ENCODE peak calls at places on chromosomes 13 and 19, in nine cellular contexts. One of them, this sample, is unnamed.

GRCh38 chr19:57334191-57334590 is 13.9 kb downstream of the ZNF543 start:
- DNase-seq in esophagus muscularis mucosa: no peak
- DNase-seq in SK-N-SH: no peak
- DNase-seq in tibial nerve: no peak
- DNase-seq in transverse colon: no peak
- DNase-seq in sigmoid colon: no peak
- DNase-seq in ovary: no peak
- DNase-seq in suprapubic skin: no peak
- DNase-seq in A549: no peak
- DNase-seq in this sample: no peak

GRCh38 chr19:44662686-44663085 is 8.6 kb upstream of the CEACAM19 start:
- DNase-seq in esophagus muscularis mucosa: no peak
- DNase-seq in sigmoid colon: no peak
- DNase-seq in A549: no peak
- DNase-seq in SK-N-SH: no peak
- DNase-seq in ovary: no peak
- DNase-seq in suprapubic skin: no peak
- DNase-seq in transverse colon: no peak
- DNase-seq in tibial nerve: no peak
- DNase-seq in this sample: no peak

GRCh38 chr19:11286312-11286974 is 9.5 kb upstream of the TSPAN16 start:
- DNase-seq in SK-N-SH: no peak
- DNase-seq in suprapubic skin: no peak
- DNase-seq in tibial nerve: no peak
- DNase-seq in transverse colon: no peak
- DNase-seq in A549: no peak
- DNase-seq in sigmoid colon: no peak
- DNase-seq in ovary: no peak
- DNase-seq in esophagus muscularis mucosa: no peak
- DNase-seq in this sample: no peak

GRCh38 chr13:52846567-52847321 is 1.7 kb downstream of the PCDH8 start:
- DNase-seq in A549: no peak
- DNase-seq in tibial nerve: peak; percentile 23
- DNase-seq in sigmoid colon: no peak
- DNase-seq in transverse colon: peak; percentile 54
- DNase-seq in ovary: peak; percentile 27
- DNase-seq in suprapubic skin: no peak
- DNase-seq in SK-N-SH: peak; percentile 75
- DNase-seq in esophagus muscularis mucosa: no peak
- DNase-seq in this sample: no peak

GRCh38 chr19:16285769-16286564 is 38.7 kb upstream of the KLF2 start:
- DNase-seq in suprapubic skin: no peak
- DNase-seq in tibial nerve: no peak
- DNase-seq in transverse colon: no peak
- DNase-seq in esophagus muscularis mucosa: no peak
- DNase-seq in SK-N-SH: no peak
- DNase-seq in ovary: peak; percentile 53
- DNase-seq in sigmoid colon: no peak
- DNase-seq in A549: no peak
- DNase-seq in this sample: no peak

GRCh38 chr19:8585894-8586750 is 8.9 kb upstream of the MYO1F start:
- DNase-seq in A549: peak; percentile 61
- DNase-seq in sigmoid colon: no peak
- DNase-seq in ovary: no peak
- DNase-seq in tibial nerve: no peak
- DNase-seq in transverse colon: peak; percentile 66
- DNase-seq in suprapubic skin: no peak
- DNase-seq in esophagus muscularis mucosa: no peak
- DNase-seq in SK-N-SH: peak; percentile 59
- DNase-seq in this sample: peak; percentile 61

GRCh38 chr13:28161370-28161769 is 23.0 kb downstream of the PAN3 start:
- DNase-seq in tibial nerve: no peak
- DNase-seq in esophagus muscularis mucosa: no peak
- DNase-seq in ovary: no peak
- DNase-seq in A549: no peak
- DNase-seq in suprapubic skin: no peak
- DNase-seq in sigmoid colon: no peak
- DNase-seq in transverse colon: peak; percentile 24
- DNase-seq in SK-N-SH: no peak
- DNase-seq in this sample: no peak

GRCh38 chr13:25493930-25494707 is 122.3 kb downstream of the ATP8A2 start:
- DNase-seq in tibial nerve: no peak
- DNase-seq in SK-N-SH: no peak
- DNase-seq in A549: no peak
- DNase-seq in suprapubic skin: no peak
- DNase-seq in transverse colon: no peak
- DNase-seq in ovary: no peak
- DNase-seq in sigmoid colon: no peak
- DNase-seq in esophagus muscularis mucosa: peak; percentile 60
- DNase-seq in this sample: no peak

GRCh38 chr19:39483141-39483540 is 2.5 kb downstream of the TIMM50 start:
- DNase-seq in SK-N-SH: no peak
- DNase-seq in A549: no peak
- DNase-seq in ovary: no peak
- DNase-seq in esophagus muscularis mucosa: no peak
- DNase-seq in tibial nerve: no peak
- DNase-seq in suprapubic skin: no peak
- DNase-seq in transverse colon: no peak
- DNase-seq in sigmoid colon: no peak
- DNase-seq in this sample: no peak

GRCh38 chr19:39481229-39481545 is 549 bp downstream of the TIMM50 start:
- DNase-seq in SK-N-SH: no peak
- DNase-seq in suprapubic skin: no peak
- DNase-seq in transverse colon: no peak
- DNase-seq in tibial nerve: no peak
- DNase-seq in A549: no peak
- DNase-seq in ovary: no peak
- DNase-seq in sigmoid colon: no peak
- DNase-seq in esophagus muscularis mucosa: no peak
- DNase-seq in this sample: no peak

GRCh38 chr19:39480337-39481228 is at the start of gene TIMM50:
- DNase-seq in A549: peak; percentile 97
- DNase-seq in tibial nerve: peak; percentile 98
- DNase-seq in suprapubic skin: peak; percentile 99
- DNase-seq in esophagus muscularis mucosa: peak; percentile 99
- DNase-seq in transverse colon: peak; percentile 98
- DNase-seq in SK-N-SH: peak; percentile 96
- DNase-seq in sigmoid colon: peak; percentile 97
- DNase-seq in ovary: peak; percentile 97
- DNase-seq in this sample: peak; percentile 97

GRCh38 chr19:39481676-39482075 is 1.0 kb downstream of the TIMM50 start:
- DNase-seq in A549: no peak
- DNase-seq in SK-N-SH: no peak
- DNase-seq in sigmoid colon: no peak
- DNase-seq in esophagus muscularis mucosa: no peak
- DNase-seq in tibial nerve: no peak
- DNase-seq in suprapubic skin: no peak
- DNase-seq in ovary: no peak
- DNase-seq in transverse colon: no peak
- DNase-seq in this sample: no peak

DNA sequence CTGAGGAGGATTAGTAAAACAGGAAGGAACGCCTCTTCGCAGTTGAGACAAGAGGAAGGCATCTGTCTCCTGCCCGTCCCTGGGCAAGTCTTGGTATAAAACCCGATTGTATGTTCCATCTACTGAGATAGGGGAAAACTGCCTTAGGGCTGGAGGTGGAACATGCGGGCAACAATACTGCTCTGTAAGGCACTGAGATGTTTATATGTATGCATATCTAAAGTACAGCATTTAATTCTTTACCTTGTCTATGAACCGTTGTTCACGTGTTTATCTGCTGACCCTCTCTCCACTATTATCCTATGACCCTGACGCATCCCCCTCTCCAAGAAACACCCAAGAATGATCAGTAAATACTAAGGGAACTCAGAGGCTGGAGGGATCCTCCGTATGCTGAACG is 722 bp upstream of the TIMM50 start:
- DNase-seq in SK-N-SH: no peak
- DNase-seq in tibial nerve: no peak
- DNase-seq in suprapubic skin: no peak
- DNase-seq in sigmoid colon: no peak
- DNase-seq in esophagus muscularis mucosa: no peak
- DNase-seq in A549: no peak
- DNase-seq in transverse colon: no peak
- DNase-seq in ovary: no peak
- DNase-seq in this sample: no peak
- TF ChIP-seq EP300 in SK-N-SH: no peak
- TF ChIP-seq EP300 in tibial nerve: no peak
- TF ChIP-seq EP300 in suprapubic skin: no peak
- TF ChIP-seq EP300 in sigmoid colon: no peak
- TF ChIP-seq EP300 in esophagus muscularis mucosa: no peak
- TF ChIP-seq EP300 in A549: no peak
- TF ChIP-seq EP300 in transverse colon: no peak
- TF ChIP-seq EP300 in ovary: no peak
- TF ChIP-seq EP300 in this sample: no peak

GRCh38 chr13:44153536-44153935 is 220.1 kb upstream of the SERP2 start:
- DNase-seq in ovary: no peak
- DNase-seq in suprapubic skin: no peak
- DNase-seq in esophagus muscularis mucosa: no peak
- DNase-seq in sigmoid colon: no peak
- DNase-seq in A549: no peak
- DNase-seq in tibial nerve: no peak
- DNase-seq in SK-N-SH: no peak
- DNase-seq in transverse colon: no peak
- DNase-seq in this sample: no peak

GRCh38 chr13:44158055-44158655 is 215.5 kb upstream of the SERP2 start:
- DNase-seq in esophagus muscularis mucosa: no peak
- DNase-seq in sigmoid colon: no peak
- DNase-seq in transverse colon: no peak
- DNase-seq in ovary: no peak
- DNase-seq in suprapubic skin: no peak
- DNase-seq in tibial nerve: no peak
- DNase-seq in SK-N-SH: no peak
- DNase-seq in A549: no peak
- DNase-seq in this sample: no peak

GRCh38 chr13:44156294-44156658 is 217.3 kb upstream of the SERP2 start:
- DNase-seq in ovary: no peak
- DNase-seq in suprapubic skin: no peak
- DNase-seq in tibial nerve: no peak
- DNase-seq in SK-N-SH: no peak
- DNase-seq in sigmoid colon: no peak
- DNase-seq in transverse colon: no peak
- DNase-seq in esophagus muscularis mucosa: peak; percentile 89
- DNase-seq in A549: no peak
- DNase-seq in this sample: no peak

GRCh38 chr13:44157614-44158013 is 216.0 kb upstream of the SERP2 start:
- DNase-seq in A549: no peak
- DNase-seq in esophagus muscularis mucosa: no peak
- DNase-seq in suprapubic skin: no peak
- DNase-seq in SK-N-SH: no peak
- DNase-seq in transverse colon: no peak
- DNase-seq in tibial nerve: no peak
- DNase-seq in ovary: no peak
- DNase-seq in sigmoid colon: no peak
- DNase-seq in this sample: no peak

DNA sequence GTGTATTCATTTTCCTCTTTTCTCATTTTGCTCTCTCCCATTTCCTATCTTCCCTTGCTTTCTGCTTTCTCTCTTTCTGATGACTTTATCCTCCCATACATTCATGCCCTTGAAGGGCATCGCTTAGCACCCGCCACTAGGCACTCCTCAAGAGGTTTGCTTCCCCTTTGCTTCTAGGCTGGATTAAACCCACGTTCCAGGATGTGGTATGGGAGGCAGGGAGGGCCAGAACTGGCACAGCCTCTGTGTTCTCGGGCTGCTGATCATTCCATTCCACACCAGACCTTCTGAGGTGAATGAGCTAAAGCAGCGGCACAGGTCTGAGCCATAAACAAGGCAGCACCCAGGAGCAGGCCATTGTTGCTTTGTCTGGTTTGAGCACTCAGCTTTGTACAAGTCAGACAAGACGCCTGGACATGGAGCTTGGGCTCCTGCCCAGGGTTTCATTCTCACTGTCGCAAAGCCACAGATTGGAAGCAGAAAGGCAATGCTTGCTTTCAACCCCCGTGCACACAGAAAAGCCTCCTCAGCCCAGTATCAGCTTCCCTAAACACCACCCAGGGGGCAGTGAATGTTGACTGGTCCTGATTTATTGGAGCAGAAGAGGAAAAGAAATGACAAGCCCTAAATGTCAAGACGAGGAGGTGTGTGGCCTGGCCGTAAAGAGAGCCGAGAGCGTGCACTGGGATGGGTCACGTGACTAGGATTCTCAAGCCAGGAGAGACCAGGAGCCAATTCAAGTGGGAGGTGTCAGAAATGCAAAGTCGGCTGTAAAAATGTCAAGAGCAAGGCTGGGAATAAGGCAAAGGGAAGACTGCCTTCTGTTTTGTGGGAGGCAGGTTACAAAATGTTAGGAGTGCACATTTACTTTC is 218.0 kb upstream of the SERP2 start:
- DNase-seq in suprapubic skin: no peak
- DNase-seq in tibial nerve: peak; percentile 33
- DNase-seq in A549: no peak
- DNase-seq in SK-N-SH: no peak
- DNase-seq in esophagus muscularis mucosa: peak; percentile 89
- DNase-seq in sigmoid colon: peak; percentile 93
- DNase-seq in transverse colon: peak; percentile 73
- DNase-seq in ovary: peak; percentile 61
- DNase-seq in this sample: peak; percentile 70
- H3K27ac ChIP-seq in suprapubic skin: no peak overlapping the region
- H3K27ac ChIP-seq in tibial nerve: no peak overlapping the region
- H3K27ac ChIP-seq in A549: peak overlapping the region; percentile 96
- H3K27ac ChIP-seq in SK-N-SH: no peak overlapping the region
- H3K27ac ChIP-seq in esophagus muscularis mucosa: peak overlapping the region; percentile 80
- H3K27ac ChIP-seq in sigmoid colon: peak overlapping the region; percentile 77
- H3K27ac ChIP-seq in transverse colon: peak overlapping the region; percentile 71
- H3K27ac ChIP-seq in ovary: no peak overlapping the region
- H3K27ac ChIP-seq in this sample: peak overlapping the region; percentile 61

GRCh38 chr13:37929308-37929707 is 59.7 kb upstream of the TRPC4 start:
- DNase-seq in sigmoid colon: no peak
- DNase-seq in tibial nerve: no peak
- DNase-seq in SK-N-SH: no peak
- DNase-seq in suprapubic skin: no peak
- DNase-seq in ovary: no peak
- DNase-seq in transverse colon: no peak
- DNase-seq in esophagus muscularis mucosa: no peak
- DNase-seq in A549: no peak
- DNase-seq in this sample: no peak
- TF ChIP-seq EP300 in sigmoid colon: no peak
- TF ChIP-seq EP300 in tibial nerve: no peak
- TF ChIP-seq EP300 in SK-N-SH: no peak
- TF ChIP-seq EP300 in suprapubic skin: no peak
- TF ChIP-seq EP300 in ovary: no peak
- TF ChIP-seq EP300 in transverse colon: no peak
- TF ChIP-seq EP300 in esophagus muscularis mucosa: no peak
- TF ChIP-seq EP300 in A549: no peak
- TF ChIP-seq EP300 in this sample: no peak

GRCh38 chr19:38315657-38316476 is at the start of gene YIF1B:
- DNase-seq in A549: peak; percentile 100
- DNase-seq in esophagus muscularis mucosa: peak; percentile 100
- DNase-seq in ovary: peak; percentile 94
- DNase-seq in SK-N-SH: peak; percentile 99
- DNase-seq in tibial nerve: peak; percentile 92
- DNase-seq in suprapubic skin: peak; percentile 97
- DNase-seq in sigmoid colon: peak; percentile 99
- DNase-seq in transverse colon: peak; percentile 97
- DNase-seq in this sample: peak; percentile 96

GRCh38 chr19:38318595-38319142 is 976 bp upstream of the KCNK6 start:
- DNase-seq in A549: no peak
- DNase-seq in sigmoid colon: peak; percentile 86
- DNase-seq in ovary: peak; percentile 55
- DNase-seq in transverse colon: no peak
- DNase-seq in esophagus muscularis mucosa: no peak
- DNase-seq in SK-N-SH: no peak
- DNase-seq in tibial nerve: no peak
- DNase-seq in suprapubic skin: no peak
- DNase-seq in this sample: no peak

GRCh38 chr19:38317104-38317612 is 1.4 kb upstream of the YIF1B start:
- DNase-seq in SK-N-SH: no peak
- DNase-seq in sigmoid colon: no peak
- DNase-seq in tibial nerve: no peak
- DNase-seq in A549: no peak
- DNase-seq in transverse colon: no peak
- DNase-seq in suprapubic skin: no peak
- DNase-seq in ovary: no peak
- DNase-seq in esophagus muscularis mucosa: no peak
- DNase-seq in this sample: no peak

GRCh38 chr19:38319421-38320258 is at the start of gene KCNK6:
- DNase-seq in SK-N-SH: peak; percentile 72
- DNase-seq in transverse colon: peak; percentile 82
- DNase-seq in esophagus muscularis mucosa: no peak
- DNase-seq in tibial nerve: no peak
- DNase-seq in sigmoid colon: no peak
- DNase-seq in ovary: peak; percentile 73
- DNase-seq in suprapubic skin: no peak
- DNase-seq in A549: no peak
- DNase-seq in this sample: peak; percentile 70

GRCh38 chr19:38316477-38317067 is 825 bp upstream of the YIF1B start:
- DNase-seq in SK-N-SH: no peak
- DNase-seq in sigmoid colon: no peak
- DNase-seq in A549: no peak
- DNase-seq in ovary: no peak
- DNase-seq in suprapubic skin: no peak
- DNase-seq in transverse colon: no peak
- DNase-seq in tibial nerve: no peak
- DNase-seq in esophagus muscularis mucosa: no peak
- DNase-seq in this sample: no peak
- H3K27ac ChIP-seq in SK-N-SH: peak overlapping the region; percentile 56
- H3K27ac ChIP-seq in sigmoid colon: peak overlapping the region; percentile 87
- H3K27ac ChIP-seq in A549: peak overlapping the region; percentile 85
- H3K27ac ChIP-seq in ovary: peak overlapping the region; percentile 43
- H3K27ac ChIP-seq in suprapubic skin: peak overlapping the region; percentile 73
- H3K27ac ChIP-seq in transverse colon: peak overlapping the region; percentile 80
- H3K27ac ChIP-seq in tibial nerve: peak overlapping the region; percentile 90
- H3K27ac ChIP-seq in esophagus muscularis mucosa: peak overlapping the region; percentile 83
- H3K27ac ChIP-seq in this sample: peak overlapping the region; percentile 94